ENCODE peak calls at places on chromosomes 13 and 19, in four cellular contexts. C is choroid plexus epithelial cell, G is colonic mucosa, X is spleen. E is an unnamed sample.

GRCh38 chr19:33393286-33394005 is 19.9 kb downstream of the CEBPG start:
- DNase-seq in C (no peak), G (no peak), X (peak), E (no peak)

GRCh38 chr19:28670894-28671293 is 542.1 kb downstream of the UQCRFS1 start:
- DNase-seq in X (no peak), G (no peak), C (no peak), E (no peak)

GRCh38 chr19:51018745-51019543 is 565 bp downstream of the KLK10 start:
- DNase-seq in C (no peak), G (no peak), X (no peak), E (no peak)

GRCh38 chr19:56764296-56764695 is 76.2 kb downstream of the PEG3 start:
- DNase-seq in C (peak), X (no peak), G (no peak), E (no peak)

GRCh38 chr13:19864018-19864338 is 529 bp upstream of the ZMYM5 start:
- DNase-seq in C (peak), X (no peak), G (peak), E (peak)

GRCh38 chr19:10353793-10354391 is 14.5 kb upstream of the ICAM3 start:
- DNase-seq in C (peak), G (no peak), X (no peak), E (peak)

GRCh38 chr19:40771101-40771539 is 4.2 kb upstream of the MIA start:
- DNase-seq in X (no peak), C (no peak), G (no peak), E (peak)

GRCh38 chr13:46687810-46688209 is 109.2 kb downstream of the ESD start:
- DNase-seq in G (no peak), X (no peak), C (peak), E (peak)

GRCh38 chr19:43441736-43442135 is 23.7 kb downstream of the LYPD3 start:
- DNase-seq in C (no peak), G (no peak), X (no peak), E (no peak)

GRCh38 chr19:2609389-2610116 is 92.9 kb downstream of the GNG7 start:
- DNase-seq in G (no peak), X (no peak), C (no peak), E (no peak)

GRCh38 chr13:98570929-98571372 is 6.0 kb downstream of the STK24 start:
- DNase-seq in G (peak), C (peak), X (no peak), E (no peak)

GRCh38 chr19:11382898-11383705 is 1.0 kb downstream of the EPOR start:
- DNase-seq in X (peak), G (peak), C (peak), E (peak)

GRCh38 chr13:110562696-110563462 is 1.4 kb upstream of the RAB20 start:
- DNase-seq in C (no peak), X (no peak), G (no peak), E (no peak)

GRCh38 chr13:110566201-110566600 is 4.7 kb upstream of the RAB20 start:
- DNase-seq in C (no peak), G (no peak), X (no peak), E (no peak)

GRCh38 chr13:110564472-110564985 is 3.0 kb upstream of the RAB20 start:
- DNase-seq in X (no peak), C (no peak), G (no peak), E (no peak)

GRCh38 chr13:110563463-110563774 is 1.9 kb upstream of the RAB20 start:
- DNase-seq in G (no peak), X (no peak), C (no peak), E (no peak)

DNA sequence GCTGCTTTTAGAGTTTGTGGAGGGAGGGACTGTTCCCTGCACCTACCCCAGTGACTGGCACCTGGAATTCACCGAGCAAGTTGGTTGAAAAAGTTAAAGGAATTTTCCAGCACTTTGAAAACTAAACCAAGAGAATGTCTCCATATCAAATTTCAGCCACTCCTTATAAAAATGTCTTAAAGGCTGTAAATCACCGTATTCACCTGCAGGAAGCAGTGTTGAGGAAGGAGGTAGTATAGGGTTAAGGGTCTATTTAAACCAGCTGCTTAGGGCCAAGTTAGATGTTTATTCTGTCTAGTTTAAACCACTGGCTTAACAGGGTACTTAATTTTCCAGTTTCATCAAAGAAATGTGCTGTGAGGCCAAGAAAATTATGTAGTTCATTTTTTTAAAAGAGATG is 3.8 kb upstream of the RAB20 start:
- DNase-seq in G (no peak), X (no peak), C (peak), E (no peak)
- TF ChIP-seq CTCF in G (no peak), X (no peak), C (peak), E (no peak)

DNA sequence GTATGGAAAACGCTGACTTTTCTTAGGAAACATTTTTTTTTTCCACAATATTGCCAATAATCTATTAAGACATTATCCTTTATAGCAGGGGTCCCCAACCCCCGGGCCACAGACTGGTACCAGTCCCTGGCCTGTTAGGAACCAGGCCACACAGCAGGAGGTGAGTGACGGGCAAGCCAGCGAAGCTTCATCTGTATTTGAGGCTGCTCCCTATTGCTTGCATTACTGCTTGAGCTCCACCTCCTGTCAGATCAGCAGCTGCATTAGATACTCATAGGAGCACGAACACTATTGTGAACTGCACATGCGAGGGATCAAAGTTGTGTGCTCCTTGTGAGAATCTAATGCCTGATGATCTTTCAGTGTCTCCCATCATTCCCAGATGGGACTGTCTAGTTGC is 793.7 kb downstream of the SLITRK5 start:
- DNase-seq in C (no peak), G (no peak), X (no peak), E (no peak)
- TF ChIP-seq CTCF in C (no peak), G (no peak), X (no peak), E (no peak)

DNA sequence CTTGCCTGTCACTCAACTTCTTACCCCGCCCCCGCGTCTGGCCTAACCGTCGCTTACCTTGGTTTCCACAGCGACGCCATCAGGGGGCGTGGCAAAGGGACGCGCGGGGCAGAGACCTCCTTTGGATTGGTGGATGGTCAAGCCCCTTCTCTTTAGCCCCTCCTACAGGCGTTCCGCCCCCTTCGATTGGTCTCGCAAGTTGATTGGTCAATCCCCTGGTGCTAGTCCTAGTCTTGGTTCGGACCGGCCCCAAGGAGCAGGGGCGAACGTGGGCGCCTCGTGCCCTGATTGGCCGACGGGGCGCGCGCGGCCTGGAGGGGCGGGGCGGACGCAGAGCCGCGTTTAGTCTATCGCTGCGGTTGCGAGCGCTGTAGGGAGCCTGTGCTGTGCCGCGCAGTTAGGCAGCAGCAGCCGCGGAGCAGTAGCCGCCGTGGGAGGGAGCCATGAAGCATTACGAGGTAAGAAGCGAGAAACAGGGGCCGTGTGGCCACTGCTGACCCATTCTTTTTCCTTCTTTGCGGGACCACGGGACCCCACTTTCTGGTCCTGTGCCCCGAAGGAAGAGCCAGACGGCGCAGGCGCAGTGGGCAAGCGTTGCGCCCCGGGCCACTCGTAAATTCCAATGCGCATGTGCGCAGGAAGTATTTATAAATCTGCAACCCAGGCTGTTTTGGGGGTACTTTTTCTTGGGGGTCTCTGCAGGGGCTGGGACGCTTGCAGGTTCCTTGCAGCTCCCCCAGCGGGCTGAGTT is at the start of gene TECR:
- DNase-seq in C (peak), X (peak), G (peak), E (peak)
- TF ChIP-seq CTCF in C (no peak), X (no peak), G (no peak), E (no peak)

GRCh38 chr19:1254081-1254527 is 5.7 kb downstream of the MIDN start:
- DNase-seq in X (peak), G (no peak), C (peak), E (peak)

GRCh38 chr19:1252221-1252817 is 3.9 kb downstream of the MIDN start:
- DNase-seq in G (peak), C (peak), X (peak), E (peak)

GRCh38 chr19:1251503-1252220 is 3.3 kb downstream of the MIDN start:
- DNase-seq in C (peak), X (peak), G (no peak), E (no peak)

GRCh38 chr19:1253514-1254080 is 5.2 kb downstream of the MIDN start:
- DNase-seq in G (peak), X (peak), C (peak), E (no peak)

GRCh38 chr19:1252818-1253513 is 4.6 kb downstream of the MIDN start:
- DNase-seq in G (peak), X (peak), C (peak), E (peak)
- TF ChIP-seq CTCF in G (no peak), X (peak), C (no peak), E (no peak)

DNA sequence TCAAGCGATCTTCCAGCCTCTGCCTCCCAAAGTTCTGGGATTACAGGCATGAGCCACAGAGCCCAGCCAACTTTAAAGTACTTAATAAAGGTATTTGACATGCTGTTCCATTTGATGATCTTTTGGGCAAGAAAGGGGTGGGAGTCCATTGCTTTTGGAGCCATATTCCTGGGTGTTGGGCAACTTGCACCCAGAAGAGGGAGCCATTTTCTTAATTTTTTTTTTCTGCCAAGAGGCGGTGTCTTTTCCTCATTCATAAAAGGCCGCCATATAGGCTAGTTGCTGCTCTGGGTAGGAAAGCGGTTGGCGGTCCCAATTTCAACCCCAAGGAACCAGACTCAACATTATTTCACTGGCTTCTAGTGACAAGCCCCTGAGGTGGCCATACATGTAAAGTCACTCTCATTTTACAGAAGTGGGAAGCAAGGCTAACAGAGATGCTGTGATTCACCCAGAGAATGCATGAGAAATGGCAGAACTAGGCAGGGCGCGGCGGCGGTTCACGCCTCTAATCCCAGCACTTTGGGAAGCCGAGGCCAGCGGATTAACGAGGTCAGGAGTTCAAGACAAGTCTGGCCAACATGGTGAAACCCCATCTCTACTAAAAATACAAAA is 139.6 kb downstream of the CACNA1A start:
- DNase-seq in C (peak), X (no peak), G (no peak), E (peak)
- TF ChIP-seq CTCF in C (peak), X (no peak), G (no peak), E (peak)

GRCh38 chr13:59459972-59460371 is 703.8 kb downstream of the DIAPH3 start:
- DNase-seq in G (no peak), X (no peak), C (peak), E (no peak)
- TF ChIP-seq CTCF in G (no peak), X (no peak), C (peak), E (no peak)

DNA sequence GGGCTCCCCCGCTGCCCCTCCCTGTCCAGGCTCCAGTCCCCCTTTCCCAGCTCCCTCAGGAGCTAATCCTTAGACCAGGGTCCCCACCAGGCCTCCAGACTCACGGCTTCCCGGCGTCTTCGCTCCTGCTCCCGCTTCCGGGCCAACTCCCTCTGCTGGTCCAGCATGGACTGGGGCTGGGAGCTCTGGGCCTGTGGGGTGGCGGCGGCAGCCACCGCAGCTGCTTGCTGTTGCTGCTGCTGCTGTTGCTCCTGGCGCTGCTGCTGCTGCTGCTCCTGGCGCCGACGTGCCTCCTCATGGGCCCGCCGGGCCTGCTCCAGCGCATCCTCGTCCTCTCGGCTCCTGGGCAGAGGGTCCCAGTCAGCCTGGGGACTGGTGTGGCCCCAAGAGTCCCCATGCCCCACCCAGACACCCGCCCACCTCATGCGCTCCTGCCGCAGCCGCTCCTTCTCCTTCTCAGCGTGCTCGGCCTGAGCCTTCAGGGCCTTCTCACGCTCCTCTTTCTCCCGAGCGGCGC is 6.4 kb upstream of the EPHX3 start:
- DNase-seq in G (no peak), C (no peak), X (no peak), E (no peak)
- TF ChIP-seq CTCF in G (no peak), C (peak), X (no peak), E (peak)

GRCh38 chr13:69585656-69586055 is 522.0 kb upstream of the ATXN8OS start:
- DNase-seq in X (no peak), C (no peak), G (no peak), E (no peak)
- TF ChIP-seq CTCF in X (no peak), C (no peak), G (no peak), E (no peak)

GRCh38 chr19:45816236-45817009 is 1.3 kb upstream of the RSPH6A start:
- DNase-seq in C (no peak), X (no peak), G (no peak), E (no peak)

GRCh38 chr19:45817010-45817724 is 2.1 kb upstream of the RSPH6A start:
- DNase-seq in C (peak), G (peak), X (peak), E (peak)

GRCh38 chr19:45814851-45815481 is at the start of gene RSPH6A:
- DNase-seq in C (no peak), X (no peak), G (no peak), E (no peak)

GRCh38 chr19:45814166-45814780 is 835 bp downstream of the RSPH6A start:
- DNase-seq in C (no peak), X (no peak), G (no peak), E (no peak)

DNA sequence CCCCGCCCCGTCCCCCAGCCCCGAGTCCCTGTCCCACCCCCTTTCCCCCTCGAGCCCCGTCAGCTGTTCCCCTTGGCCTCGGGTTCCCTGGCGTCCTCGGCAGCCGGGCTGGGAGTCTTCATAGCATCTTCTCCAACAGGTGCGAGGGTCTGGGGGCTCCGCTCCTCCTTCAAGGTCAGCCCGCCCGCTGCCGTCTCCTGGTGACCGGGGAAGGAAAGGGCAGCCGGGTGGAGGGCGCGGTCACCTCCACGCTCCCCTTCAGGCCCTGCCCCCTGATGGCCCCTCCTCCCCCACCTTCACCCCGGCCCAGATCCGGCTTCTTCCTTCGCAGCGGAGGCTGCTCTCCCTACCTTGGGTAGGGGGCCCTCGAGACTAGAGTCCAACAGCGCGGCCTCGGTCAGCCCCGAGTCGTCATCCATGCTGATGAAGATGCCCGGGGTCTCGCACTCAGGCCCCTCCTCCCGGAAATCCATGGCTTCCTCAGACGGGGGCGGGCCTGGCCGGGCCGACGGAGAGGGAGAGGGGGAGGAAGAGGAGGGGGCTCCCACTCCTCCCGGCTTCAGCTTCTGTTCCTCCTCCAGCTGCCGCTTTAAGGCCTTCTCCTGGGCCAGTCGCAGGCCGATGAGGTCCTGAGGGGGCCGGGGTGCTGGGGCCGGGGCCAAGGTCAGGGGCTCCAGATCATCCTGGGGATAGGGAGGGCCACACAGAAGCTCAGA is 551 bp upstream of the RSPH6A start:
- DNase-seq in X (no peak), C (no peak), G (no peak), E (no peak)
- TF ChIP-seq CTCF in X (no peak), C (no peak), G (no peak), E (no peak)

GRCh38 chr19:41861098-41861768 is 1.2 kb downstream of the RPS19 start:
- DNase-seq in X (peak), G (no peak), C (no peak), E (no peak)

GRCh38 chr19:41860419-41861097 is 503 bp downstream of the RPS19 start:
- DNase-seq in C (peak), G (no peak), X (no peak), E (peak)

GRCh38 chr19:41861846-41862245 is 1.8 kb downstream of the RPS19 start:
- DNase-seq in C (no peak), G (no peak), X (no peak), E (no peak)

GRCh38 chr19:41859618-41860418 is at the start of gene RPS19:
- DNase-seq in X (peak), G (peak), C (peak), E (peak)

GRCh38 chr19:41859213-41859617 is 840 bp upstream of the RPS19 start:
- DNase-seq in G (no peak), X (no peak), C (no peak), E (no peak)
- TF ChIP-seq CTCF in G (no peak), X (no peak), C (no peak), E (no peak)

E was measured in cardiac fibroblast.